ENCODE peak calls at places on chromosome 1, in eight cellular contexts. H is endothelial cell, Q is uterus, S is AG09309, L is lung, U is heart left ventricle, A is hepatocyte, O is heart right ventricle. I is an unnamed sample.

GRCh38 chr1:44485229-44485932 is 80.3 kb downstream of the RNF220 start:
- DNase-seq in H (peak), Q (peak), S (peak), L (no peak), U (no peak), A (peak), O (peak), I (no peak)

GRCh38 chr1:152047607-152047953 is 10.8 kb upstream of the S100A11 start:
- DNase-seq in H (no peak), Q (peak), S (no peak), L (no peak), U (peak), A (no peak), O (peak), I (no peak)

GRCh38 chr1:76763678-76764077 is 103.6 kb upstream of the ST6GALNAC5 start:
- DNase-seq in H (no peak), Q (no peak), S (no peak), L (no peak), U (no peak), A (no peak), O (no peak), I (no peak)

GRCh38 chr1:205800973-205801703 is 11.9 kb downstream of the SLC41A1 start:
- DNase-seq in H (no peak), Q (no peak), S (no peak), L (no peak), U (no peak), A (no peak), O (no peak), I (no peak)

GRCh38 chr1:37865348-37866119 is 6.1 kb upstream of the MTF1 start:
- DNase-seq in H (no peak), Q (no peak), S (no peak), L (no peak), U (no peak), A (no peak), O (no peak), I (no peak)

GRCh38 chr1:26280333-26281042 is 602 bp downstream of the SH3BGRL3 start:
- DNase-seq in H (no peak), Q (peak), S (no peak), L (no peak), U (peak), A (peak), O (no peak), I (no peak)

GRCh38 chr1:165928075-165928731 is 100.8 kb downstream of the UCK2 start:
- DNase-seq in H (peak), Q (peak), S (no peak), L (no peak), U (no peak), A (peak), O (peak), I (no peak)

GRCh38 chr1:3032970-3033794 is 11.9 kb downstream of the ACTRT2 start:
- DNase-seq in H (no peak), Q (no peak), S (no peak), L (no peak), U (no peak), A (no peak), O (no peak), I (peak)

GRCh38 chr1:169795687-169796086 is 980 bp upstream of the METTL18 start:
- DNase-seq in H (no peak), Q (no peak), S (no peak), L (no peak), U (no peak), A (no peak), O (no peak), I (no peak)

GRCh38 chr1:162376754-162377153 is at the start of gene SPATA46:
- DNase-seq in H (no peak), Q (no peak), S (no peak), L (no peak), U (no peak), A (no peak), O (no peak), I (no peak)

GRCh38 chr1:226074046-226074445 is 11.5 kb downstream of the H3-3A start:
- DNase-seq in H (no peak), Q (no peak), S (no peak), L (no peak), U (no peak), A (no peak), O (no peak), I (no peak)
- TF ChIP-seq CTCF in H (no peak), Q (no peak), S (no peak), L (no peak), U (no peak), A (no peak), O (no peak), I (no peak)

DNA sequence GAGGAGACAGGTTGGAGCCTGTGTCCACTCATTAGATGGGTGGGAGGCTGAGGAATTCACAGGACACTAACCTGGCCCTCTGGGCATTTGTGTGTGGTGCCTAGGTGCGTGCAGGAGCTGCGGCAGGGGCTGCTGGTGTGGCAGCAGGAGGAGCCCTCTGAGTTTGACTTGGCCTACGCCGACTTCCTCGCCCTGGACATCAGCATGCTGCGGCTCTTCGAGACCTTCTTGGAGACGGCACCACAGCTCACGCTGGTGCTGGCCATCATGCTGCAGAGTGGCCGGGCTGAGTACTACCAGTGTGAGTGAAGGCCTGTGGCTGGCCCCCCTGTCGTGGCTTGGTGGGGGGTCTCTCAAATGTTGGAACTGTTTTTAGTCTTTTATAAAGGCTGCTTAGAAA is 3.6 kb downstream of the XKR8 start:
- DNase-seq in H (no peak), Q (no peak), S (no peak), L (no peak), U (no peak), A (no peak), O (no peak), I (no peak)
- TF ChIP-seq CTCF in H (no peak), Q (no peak), S (no peak), L (no peak), U (no peak), A (no peak), O (no peak), I (no peak)

GRCh38 chr1:223760833-223761232 is 48.5 kb downstream of the CAPN2 start:
- DNase-seq in H (no peak), Q (no peak), S (no peak), L (no peak), U (no peak), A (no peak), O (no peak), I (no peak)

GRCh38 chr1:223756806-223757700 is 44.7 kb downstream of the CAPN2 start:
- DNase-seq in H (no peak), Q (no peak), S (no peak), L (no peak), U (no peak), A (no peak), O (no peak), I (no peak)

GRCh38 chr1:223761416-223761815 is 49.1 kb downstream of the CAPN2 start:
- DNase-seq in H (no peak), Q (no peak), S (no peak), L (no peak), U (no peak), A (no peak), O (no peak), I (no peak)

GRCh38 chr1:223758734-223759133 is 46.4 kb downstream of the CAPN2 start:
- DNase-seq in H (no peak), Q (no peak), S (no peak), L (no peak), U (no peak), A (no peak), O (no peak), I (no peak)

GRCh38 chr1:223759273-223759672 is 46.9 kb downstream of the CAPN2 start:
- DNase-seq in H (no peak), Q (no peak), S (no peak), L (no peak), U (no peak), A (no peak), O (no peak), I (no peak)
- TF ChIP-seq CTCF in H (no peak), Q (no peak), S (no peak), L (no peak), U (no peak), A (no peak), O (no peak), I (no peak)

GRCh38 chr1:19447550-19447949 is 37.8 kb downstream of the CAPZB start:
- DNase-seq in H (no peak), Q (no peak), S (no peak), L (no peak), U (no peak), A (no peak), O (no peak), I (no peak)

GRCh38 chr1:19448491-19449439 is 36.6 kb downstream of the CAPZB start:
- DNase-seq in H (no peak), Q (peak), S (peak), L (peak), U (peak), A (peak), O (peak), I (peak)

GRCh38 chr1:19444399-19445021 is 40.8 kb downstream of the CAPZB start:
- DNase-seq in H (no peak), Q (no peak), S (no peak), L (no peak), U (no peak), A (no peak), O (no peak), I (no peak)

GRCh38 chr1:19443321-19443720 is 42.0 kb downstream of the CAPZB start:
- DNase-seq in H (no peak), Q (no peak), S (no peak), L (no peak), U (no peak), A (no peak), O (no peak), I (no peak)

DNA sequence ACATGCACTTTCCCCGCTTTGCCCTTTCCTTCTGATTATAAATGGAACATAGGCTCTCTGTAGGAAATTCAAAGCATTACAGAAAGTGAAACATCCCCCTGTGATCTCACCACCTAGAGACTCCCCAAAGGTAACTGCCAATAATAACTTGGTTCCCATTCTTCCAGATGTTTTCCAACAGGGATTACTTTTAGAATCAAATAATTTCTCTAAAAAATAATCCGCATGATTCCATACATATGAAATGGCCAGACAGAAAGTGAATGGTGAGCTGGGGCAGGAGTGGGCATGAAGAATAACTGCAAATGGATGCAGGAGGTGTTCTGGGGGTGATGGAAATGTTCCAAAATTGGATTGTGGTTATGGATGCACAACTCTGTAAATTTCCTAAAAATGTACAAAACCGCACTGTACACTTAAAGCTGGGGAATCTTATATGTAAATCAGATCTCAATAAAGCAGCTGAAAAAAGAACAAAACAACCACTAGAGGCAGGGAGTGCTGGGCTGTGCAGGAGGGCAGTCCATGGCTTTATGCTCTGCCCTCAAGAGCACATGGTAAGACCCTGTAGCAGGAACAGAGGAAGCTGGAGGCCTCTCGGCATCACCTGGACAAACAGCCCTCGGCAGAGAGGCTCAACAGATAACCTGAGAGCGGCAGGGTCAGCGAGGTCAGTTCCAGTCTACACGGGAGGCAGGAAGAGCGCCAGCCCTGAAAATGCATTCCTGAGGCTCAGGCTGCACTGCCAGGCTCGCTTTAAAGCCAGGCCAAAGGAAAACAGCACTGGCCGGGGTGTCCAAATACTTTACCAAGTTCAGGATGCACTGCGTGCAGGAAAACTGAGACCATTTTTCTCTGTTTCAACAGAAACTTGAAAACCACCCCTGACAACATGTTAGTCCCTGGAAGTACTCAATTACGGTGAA is 39.7 kb downstream of the CAPZB start:
- DNase-seq in H (peak), Q (no peak), S (no peak), L (no peak), U (no peak), A (peak), O (no peak), I (no peak)
- TF ChIP-seq CTCF in H (no peak), Q (no peak), S (peak), L (no peak), U (no peak), A (peak), O (peak), I (peak)

GRCh38 chr1:180502361-180503273 is at the start of gene ACBD6:
- DNase-seq in H (peak), Q (peak), S (peak), L (peak), U (peak), A (peak), O (peak), I (peak)
- TF ChIP-seq CTCF in H (no peak), Q (no peak), S (peak), L (no peak), U (no peak), A (peak), O (peak), I (peak)

GRCh38 chr1:47023268-47024137 is at the start of gene CYP4X1:
- DNase-seq in H (peak), Q (peak), S (no peak), L (no peak), U (peak), A (peak), O (peak), I (peak)

GRCh38 chr1:47024138-47024856 is 828 bp downstream of the CYP4X1 start:
- DNase-seq in H (no peak), Q (no peak), S (no peak), L (no peak), U (no peak), A (no peak), O (no peak), I (no peak)

DNA sequence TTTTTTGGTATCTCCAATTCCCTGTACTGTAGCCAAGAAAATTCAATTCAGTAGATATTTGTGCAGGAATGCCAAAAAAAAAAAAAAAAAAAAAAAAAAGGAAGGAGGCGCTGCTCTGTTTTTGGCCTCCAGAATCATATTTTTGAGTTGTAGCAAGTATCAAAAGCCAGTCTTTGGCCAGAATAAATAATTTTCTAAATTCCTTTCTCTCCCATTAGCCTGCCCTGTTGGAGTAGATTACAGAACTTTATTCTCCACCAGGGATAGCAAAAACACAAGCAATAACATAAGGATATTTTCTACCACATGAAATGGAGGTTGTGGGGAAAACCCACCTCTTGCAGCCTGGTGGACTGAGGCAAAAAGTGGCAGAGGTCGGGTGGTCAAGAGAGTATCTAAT is 2.4 kb upstream of the CYP4X1 start:
- DNase-seq in H (no peak), Q (no peak), S (no peak), L (no peak), U (no peak), A (no peak), O (no peak), I (no peak)
- TF ChIP-seq CTCF in H (no peak), Q (no peak), S (no peak), L (no peak), U (no peak), A (no peak), O (no peak), I (no peak)

GRCh38 chr1:176466514-176466913 is 3.5 kb downstream of the PAPPA2 start:
- DNase-seq in H (peak), Q (no peak), S (no peak), L (no peak), U (no peak), A (peak), O (no peak), I (no peak)
- TF ChIP-seq CTCF in H (peak), Q (no peak), S (no peak), L (no peak), U (no peak), A (peak), O (peak), I (peak)

DNA sequence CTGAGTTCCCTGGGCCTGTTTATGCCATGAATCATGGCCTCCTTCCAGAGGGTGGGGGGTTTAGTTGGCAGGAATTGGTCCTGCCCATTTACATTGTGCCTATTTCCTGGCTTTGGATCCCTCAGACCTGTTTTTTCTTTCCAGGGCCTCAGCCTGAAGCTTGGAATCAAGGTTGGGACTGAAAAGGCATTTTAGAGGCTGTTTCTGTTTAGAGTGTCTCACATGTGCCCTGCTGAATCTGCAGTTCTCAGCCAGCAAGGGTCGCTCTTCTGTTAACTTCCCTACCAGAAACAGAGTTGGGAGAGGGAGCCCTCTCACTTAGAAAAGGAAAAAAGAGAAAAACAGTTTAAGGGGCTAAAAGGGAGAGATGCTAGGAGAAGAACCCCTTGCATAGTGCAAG is 191.1 kb downstream of the PTPRC start:
- DNase-seq in H (no peak), Q (no peak), S (no peak), L (no peak), U (no peak), A (no peak), O (no peak), I (no peak)
- TF ChIP-seq CTCF in H (no peak), Q (no peak), S (peak), L (no peak), U (no peak), A (peak), O (no peak), I (peak)

I was measured in type B pancreatic cell.